ENCODE peak calls at places on chromosomes 1 and 21, in seven cellular contexts. One of them, this sample, is unnamed.

GRCh38 chr1:14926214-14926613 is 227.3 kb upstream of the TMEM51 start:
- DNase-seq in fibroblast of the aortic adventitia: no peak
- DNase-seq in colonic mucosa: no peak
- DNase-seq in pancreas: no peak
- DNase-seq in HFF-Myc: no peak
- DNase-seq in A549: no peak
- DNase-seq in epithelial cell of esophagus: peak
- DNase-seq in this sample: peak

GRCh38 chr1:94734963-94735899 is 84.9 kb upstream of the SLC44A3 start:
- DNase-seq in pancreas: no peak
- DNase-seq in epithelial cell of esophagus: peak
- DNase-seq in HFF-Myc: peak
- DNase-seq in colonic mucosa: peak
- DNase-seq in A549: no peak
- DNase-seq in fibroblast of the aortic adventitia: peak
- DNase-seq in this sample: peak

GRCh38 chr1:217718873-217719272 is 87.7 kb downstream of the SPATA17 start:
- DNase-seq in epithelial cell of esophagus: no peak
- DNase-seq in HFF-Myc: no peak
- DNase-seq in pancreas: no peak
- DNase-seq in fibroblast of the aortic adventitia: no peak
- DNase-seq in A549: no peak
- DNase-seq in colonic mucosa: no peak
- DNase-seq in this sample: peak

GRCh38 chr1:115679141-115679611 is 37.4 kb downstream of the VANGL1 start:
- DNase-seq in colonic mucosa: no peak
- DNase-seq in HFF-Myc: peak
- DNase-seq in pancreas: no peak
- DNase-seq in epithelial cell of esophagus: peak
- DNase-seq in fibroblast of the aortic adventitia: peak
- DNase-seq in A549: peak
- DNase-seq in this sample: peak

GRCh38 chr1:58870298-58870676 is 86.4 kb upstream of the JUN start:
- DNase-seq in epithelial cell of esophagus: no peak
- DNase-seq in A549: no peak
- DNase-seq in pancreas: no peak
- DNase-seq in colonic mucosa: peak
- DNase-seq in HFF-Myc: no peak
- DNase-seq in fibroblast of the aortic adventitia: no peak
- DNase-seq in this sample: no peak

GRCh38 chr1:71526824-71527223 is 446.0 kb upstream of the ZRANB2 start:
- DNase-seq in A549: no peak
- DNase-seq in HFF-Myc: no peak
- DNase-seq in fibroblast of the aortic adventitia: no peak
- DNase-seq in colonic mucosa: no peak
- DNase-seq in pancreas: no peak
- DNase-seq in epithelial cell of esophagus: no peak
- DNase-seq in this sample: no peak

GRCh38 chr21:36124395-36124794 is 10.5 kb upstream of the CBR3 start:
- DNase-seq in colonic mucosa: no peak
- DNase-seq in epithelial cell of esophagus: no peak
- DNase-seq in A549: no peak
- DNase-seq in fibroblast of the aortic adventitia: no peak
- DNase-seq in pancreas: no peak
- DNase-seq in HFF-Myc: no peak
- DNase-seq in this sample: no peak

GRCh38 chr21:41952568-41953248 is 1.1 kb downstream of the C2CD2 start:
- DNase-seq in HFF-Myc: no peak
- DNase-seq in pancreas: no peak
- DNase-seq in fibroblast of the aortic adventitia: peak
- DNase-seq in A549: no peak
- DNase-seq in colonic mucosa: peak
- DNase-seq in epithelial cell of esophagus: no peak
- DNase-seq in this sample: no peak

GRCh38 chr1:5724847-5725246 is 267.4 kb downstream of the NPHP4 start:
- DNase-seq in fibroblast of the aortic adventitia: no peak
- DNase-seq in colonic mucosa: no peak
- DNase-seq in pancreas: no peak
- DNase-seq in HFF-Myc: no peak
- DNase-seq in epithelial cell of esophagus: no peak
- DNase-seq in A549: no peak
- DNase-seq in this sample: no peak

GRCh38 chr1:56917356-56917755 is 48.5 kb downstream of the C8B start:
- DNase-seq in colonic mucosa: no peak
- DNase-seq in A549: no peak
- DNase-seq in epithelial cell of esophagus: no peak
- DNase-seq in pancreas: no peak
- DNase-seq in HFF-Myc: no peak
- DNase-seq in fibroblast of the aortic adventitia: no peak
- DNase-seq in this sample: no peak

GRCh38 chr1:217088521-217089221 is 365.4 kb upstream of the ESRRG start:
- DNase-seq in A549: no peak
- DNase-seq in fibroblast of the aortic adventitia: no peak
- DNase-seq in epithelial cell of esophagus: no peak
- DNase-seq in HFF-Myc: no peak
- DNase-seq in colonic mucosa: no peak
- DNase-seq in pancreas: no peak
- DNase-seq in this sample: peak

GRCh38 chr1:156081174-156082110 is 823 bp downstream of the MEX3A start:
- DNase-seq in epithelial cell of esophagus: no peak
- DNase-seq in fibroblast of the aortic adventitia: no peak
- DNase-seq in A549: no peak
- DNase-seq in HFF-Myc: no peak
- DNase-seq in pancreas: no peak
- DNase-seq in colonic mucosa: no peak
- DNase-seq in this sample: no peak

GRCh38 chr21:26804895-26805609 is 40.2 kb downstream of the ADAMTS1 start:
- DNase-seq in pancreas: no peak
- DNase-seq in HFF-Myc: no peak
- DNase-seq in fibroblast of the aortic adventitia: peak
- DNase-seq in colonic mucosa: no peak
- DNase-seq in A549: no peak
- DNase-seq in epithelial cell of esophagus: no peak
- DNase-seq in this sample: peak

GRCh38 chr21:42652527-42653491 is 612 bp upstream of the PDE9A start:
- DNase-seq in HFF-Myc: no peak
- DNase-seq in A549: peak
- DNase-seq in epithelial cell of esophagus: no peak
- DNase-seq in fibroblast of the aortic adventitia: no peak
- DNase-seq in colonic mucosa: peak
- DNase-seq in pancreas: peak
- DNase-seq in this sample: peak

GRCh38 chr1:166167395-166167922 is 658 bp upstream of the FAM78B start:
- DNase-seq in A549: no peak
- DNase-seq in pancreas: no peak
- DNase-seq in HFF-Myc: no peak
- DNase-seq in epithelial cell of esophagus: no peak
- DNase-seq in colonic mucosa: no peak
- DNase-seq in fibroblast of the aortic adventitia: peak
- DNase-seq in this sample: no peak

GRCh38 chr1:228236744-228237143 is 28.9 kb downstream of the OBSCN start:
- DNase-seq in A549: no peak
- DNase-seq in fibroblast of the aortic adventitia: peak
- DNase-seq in pancreas: no peak
- DNase-seq in colonic mucosa: peak
- DNase-seq in HFF-Myc: no peak
- DNase-seq in epithelial cell of esophagus: peak
- DNase-seq in this sample: peak

GRCh38 chr1:100463809-100464424 is 74.0 kb upstream of the GPR88 start:
- DNase-seq in colonic mucosa: peak
- DNase-seq in epithelial cell of esophagus: peak
- DNase-seq in pancreas: no peak
- DNase-seq in A549: peak
- DNase-seq in HFF-Myc: peak
- DNase-seq in fibroblast of the aortic adventitia: peak
- DNase-seq in this sample: peak

GRCh38 chr1:151060241-151061011 is at the start of gene MLLT11:
- DNase-seq in pancreas: no peak
- DNase-seq in HFF-Myc: no peak
- DNase-seq in fibroblast of the aortic adventitia: peak
- DNase-seq in colonic mucosa: peak
- DNase-seq in epithelial cell of esophagus: peak
- DNase-seq in A549: peak
- DNase-seq in this sample: peak

GRCh38 chr21:42384184-42384583 is 11.7 kb downstream of the TMPRSS3 start:
- DNase-seq in fibroblast of the aortic adventitia: no peak
- DNase-seq in epithelial cell of esophagus: no peak
- DNase-seq in colonic mucosa: no peak
- DNase-seq in HFF-Myc: no peak
- DNase-seq in A549: no peak
- DNase-seq in pancreas: no peak
- DNase-seq in this sample: no peak

GRCh38 chr1:201022824-201023516 is 544 bp downstream of the KIF21B start:
- DNase-seq in A549: no peak
- DNase-seq in fibroblast of the aortic adventitia: no peak
- DNase-seq in epithelial cell of esophagus: no peak
- DNase-seq in pancreas: peak
- DNase-seq in colonic mucosa: peak
- DNase-seq in HFF-Myc: no peak
- DNase-seq in this sample: no peak

GRCh38 chr1:171643156-171643555 is 9.3 kb downstream of the MYOC start:
- DNase-seq in pancreas: no peak
- DNase-seq in A549: no peak
- DNase-seq in fibroblast of the aortic adventitia: no peak
- DNase-seq in epithelial cell of esophagus: no peak
- DNase-seq in HFF-Myc: no peak
- DNase-seq in colonic mucosa: no peak
- DNase-seq in this sample: no peak

DNA sequence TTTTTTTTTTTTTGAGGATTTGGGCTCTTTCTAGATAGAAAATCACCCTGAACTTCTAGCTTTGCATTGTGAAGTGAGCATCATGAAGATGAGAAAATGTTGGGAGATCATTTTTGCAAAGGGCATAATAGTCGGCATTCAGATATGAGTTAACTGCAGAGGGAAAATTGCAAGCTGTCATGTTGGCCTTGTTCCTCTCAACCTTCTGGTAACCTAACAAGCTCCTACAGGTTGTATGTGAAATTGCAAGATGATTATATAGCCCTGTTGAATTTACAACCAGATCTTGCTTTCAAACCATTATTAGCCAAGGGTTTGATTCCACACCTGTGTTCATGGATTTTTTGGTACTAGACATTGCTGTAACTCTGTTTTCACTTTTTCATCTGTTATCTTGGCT is 2.2 kb downstream of the ELOA start:
- DNase-seq in A549: peak
- DNase-seq in HFF-Myc: no peak
- DNase-seq in pancreas: no peak
- DNase-seq in fibroblast of the aortic adventitia: peak
- DNase-seq in epithelial cell of esophagus: peak
- DNase-seq in colonic mucosa: no peak
- DNase-seq in this sample: peak
- H3K4me3 ChIP-seq in A549: peak
- H3K4me3 ChIP-seq in HFF-Myc: peak
- H3K4me3 ChIP-seq in pancreas: peak
- H3K4me3 ChIP-seq in fibroblast of the aortic adventitia: peak
- H3K4me3 ChIP-seq in epithelial cell of esophagus: no peak
- H3K4me3 ChIP-seq in colonic mucosa: no peak
- H3K4me3 ChIP-seq in this sample: no peak

GRCh38 chr1:33876970-33877680 is 13.2 kb downstream of the HMGB4 start:
- DNase-seq in HFF-Myc: peak
- DNase-seq in epithelial cell of esophagus: no peak
- DNase-seq in A549: no peak
- DNase-seq in pancreas: no peak
- DNase-seq in fibroblast of the aortic adventitia: peak
- DNase-seq in colonic mucosa: no peak
- DNase-seq in this sample: no peak

GRCh38 chr1:33872275-33872674 is 8.4 kb downstream of the HMGB4 start:
- DNase-seq in A549: no peak
- DNase-seq in fibroblast of the aortic adventitia: no peak
- DNase-seq in pancreas: no peak
- DNase-seq in HFF-Myc: no peak
- DNase-seq in epithelial cell of esophagus: no peak
- DNase-seq in colonic mucosa: no peak
- DNase-seq in this sample: no peak

GRCh38 chr1:33878392-33878791 is 14.5 kb downstream of the HMGB4 start:
- DNase-seq in HFF-Myc: no peak
- DNase-seq in colonic mucosa: no peak
- DNase-seq in epithelial cell of esophagus: no peak
- DNase-seq in fibroblast of the aortic adventitia: no peak
- DNase-seq in A549: no peak
- DNase-seq in pancreas: no peak
- DNase-seq in this sample: no peak

GRCh38 chr1:33872681-33873080 is 8.8 kb downstream of the HMGB4 start:
- DNase-seq in colonic mucosa: no peak
- DNase-seq in fibroblast of the aortic adventitia: peak
- DNase-seq in A549: no peak
- DNase-seq in epithelial cell of esophagus: peak
- DNase-seq in pancreas: no peak
- DNase-seq in HFF-Myc: no peak
- DNase-seq in this sample: no peak

GRCh38 chr1:33875857-33876256 is 12.0 kb downstream of the HMGB4 start:
- DNase-seq in fibroblast of the aortic adventitia: peak
- DNase-seq in epithelial cell of esophagus: no peak
- DNase-seq in HFF-Myc: no peak
- DNase-seq in colonic mucosa: no peak
- DNase-seq in pancreas: no peak
- DNase-seq in A549: no peak
- DNase-seq in this sample: no peak
- TF ChIP-seq CTCF in fibroblast of the aortic adventitia: peak
- TF ChIP-seq CTCF in epithelial cell of esophagus: no peak
- TF ChIP-seq CTCF in HFF-Myc: no peak
- TF ChIP-seq CTCF in colonic mucosa: no peak
- TF ChIP-seq CTCF in pancreas: no peak
- TF ChIP-seq CTCF in A549: no peak
- TF ChIP-seq CTCF in this sample: peak

DNA sequence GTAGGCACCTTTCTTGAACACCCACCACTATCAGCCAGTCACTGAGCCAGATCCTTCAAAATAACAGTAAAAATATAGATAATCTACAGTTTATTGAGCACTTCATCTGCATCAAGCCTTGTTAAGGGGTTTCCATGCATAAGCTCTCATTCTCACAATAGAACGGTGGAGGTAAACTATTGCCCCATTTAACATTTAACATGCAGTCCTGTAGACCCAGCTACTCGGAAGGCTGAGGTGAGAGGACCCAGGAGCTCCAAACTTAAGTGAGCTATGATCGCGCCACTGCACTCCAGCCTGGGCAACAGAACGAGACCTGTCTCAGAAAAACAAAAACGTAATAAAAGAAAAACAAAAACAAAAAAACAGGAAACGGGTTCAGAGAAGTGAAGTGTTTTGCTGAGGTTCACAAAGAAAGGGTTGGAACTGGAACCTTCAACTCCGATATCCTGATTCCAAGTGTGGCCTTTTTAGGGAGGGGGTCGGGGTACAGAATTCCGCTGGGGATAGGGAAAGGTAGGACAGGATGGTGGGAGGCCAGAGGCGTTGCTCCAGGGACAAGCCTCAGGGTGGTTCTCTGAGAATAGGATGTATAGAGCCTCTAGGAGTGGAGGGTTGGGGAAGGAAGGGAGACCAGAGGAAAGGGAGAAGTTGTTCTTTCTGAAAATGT is 11.6 kb upstream of the SESN2 start:
- DNase-seq in fibroblast of the aortic adventitia: no peak
- DNase-seq in pancreas: no peak
- DNase-seq in epithelial cell of esophagus: no peak
- DNase-seq in colonic mucosa: no peak
- DNase-seq in HFF-Myc: no peak
- DNase-seq in A549: no peak
- DNase-seq in this sample: no peak
- H3K4me3 ChIP-seq in fibroblast of the aortic adventitia: peak
- H3K4me3 ChIP-seq in pancreas: peak
- H3K4me3 ChIP-seq in epithelial cell of esophagus: no peak
- H3K4me3 ChIP-seq in colonic mucosa: peak
- H3K4me3 ChIP-seq in HFF-Myc: peak
- H3K4me3 ChIP-seq in A549: peak
- H3K4me3 ChIP-seq in this sample: peak

GRCh38 chr1:109923131-109923945 is 12.7 kb downstream of the CSF1 start:
- DNase-seq in HFF-Myc: no peak
- DNase-seq in epithelial cell of esophagus: no peak
- DNase-seq in pancreas: no peak
- DNase-seq in fibroblast of the aortic adventitia: no peak
- DNase-seq in A549: no peak
- DNase-seq in colonic mucosa: peak
- DNase-seq in this sample: no peak
- TF ChIP-seq CTCF in HFF-Myc: peak
- TF ChIP-seq CTCF in epithelial cell of esophagus: peak
- TF ChIP-seq CTCF in pancreas: peak
- TF ChIP-seq CTCF in fibroblast of the aortic adventitia: peak
- TF ChIP-seq CTCF in A549: peak
- TF ChIP-seq CTCF in colonic mucosa: peak
- TF ChIP-seq CTCF in this sample: peak